ENCODE peak calls at places on chromosomes 5 and 9, in ten cellular contexts. Z is neural progenitor cell, K is HL-60, E is HCT116, T is epithelial cell of esophagus, S is ovary, D is fibroblast of lung, N is choroid plexus epithelial cell, Q is fibroblast of the aortic adventitia, H is brain microvascular endothelial cell. L is an unnamed sample.

GRCh38 chr5:38755171-38755570 is 90.6 kb upstream of the OSMR start:
- DNase-seq in Z (no peak), K (no peak), E (no peak), T (peak; percentile 3), S (no peak), D (peak; percentile 58), N (peak; percentile 62), Q (peak; percentile 78), H (peak; percentile 72), L (no peak)

GRCh38 chr5:115774684-115775083 is 41.8 kb downstream of the CDO1 start:
- DNase-seq in Z (no peak), K (no peak), E (no peak), T (no peak), S (no peak), D (no peak), N (no peak), Q (peak; percentile 30), H (no peak), L (no peak)

GRCh38 chr9:95143591-95144561 is 173.6 kb downstream of the FANCC start:
- DNase-seq in Z (no peak), K (no peak), E (no peak), T (no peak), S (peak; percentile 77), D (peak; percentile 100), N (peak; percentile 81), Q (peak; percentile 88), H (no peak), L (no peak)

GRCh38 chr5:44532981-44533380 is 143.8 kb upstream of the FGF10 start:
- DNase-seq in Z (no peak), K (no peak), E (no peak), T (no peak), S (no peak), D (peak; percentile 57), N (no peak), Q (no peak), H (no peak), L (no peak)

GRCh38 chr5:41432481-41433253 is 77.7 kb downstream of the PLCXD3 start:
- DNase-seq in Z (no peak), K (no peak), E (no peak), T (no peak), S (no peak), D (no peak), N (no peak), Q (no peak), H (no peak), L (no peak)

GRCh38 chr5:6553986-6554385 is 78.9 kb downstream of the NSUN2 start:
- DNase-seq in Z (no peak), K (no peak), E (no peak), T (no peak), S (no peak), D (no peak), N (no peak), Q (no peak), H (no peak), L (no peak)

GRCh38 chr5:117788596-117788995 is 1199.8 kb downstream of the DTWD2 start:
- DNase-seq in Z (no peak), K (no peak), E (peak; percentile 8), T (no peak), S (no peak), D (peak; percentile 0), N (peak; percentile 9), Q (no peak), H (no peak), L (no peak)

GRCh38 chr5:71922584-71923106 is 184.6 kb upstream of the MAP1B start:
- DNase-seq in Z (no peak), K (no peak), E (peak; percentile 85), T (peak; percentile 96), S (no peak), D (no peak), N (peak; percentile 91), Q (peak; percentile 96), H (peak; percentile 88), L (no peak)

DNA sequence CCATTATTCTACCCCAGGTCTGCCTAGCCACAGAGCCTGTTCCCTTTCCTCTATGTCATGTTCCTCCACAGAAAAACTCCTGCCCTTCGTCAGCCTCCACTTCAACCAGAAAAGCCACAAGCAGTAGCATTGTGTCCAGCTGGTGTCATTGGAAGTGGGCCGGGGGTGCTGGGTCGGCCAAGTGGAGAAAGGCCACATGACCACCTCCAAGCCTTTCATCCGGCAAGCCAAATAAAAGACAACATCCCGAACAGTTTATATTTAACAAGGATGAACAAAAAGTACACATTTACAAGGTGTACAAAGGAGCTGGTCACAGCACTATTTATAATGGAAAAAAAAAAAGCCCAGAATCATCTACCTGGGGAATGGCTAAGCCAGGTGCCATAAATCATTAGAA is 16.1 kb upstream of the SPOCK1 start:
- DNase-seq in Z (no peak), K (no peak), E (no peak), T (no peak), S (no peak), D (no peak), N (no peak), Q (no peak), H (no peak), L (no peak)
- H3K4me3 ChIP-seq in Z (no peak overlapping the region), K (no peak overlapping the region), E (no peak overlapping the region), T (no peak overlapping the region), S (no peak overlapping the region), D (no peak overlapping the region), N (no peak overlapping the region), Q (no peak overlapping the region), H (no peak overlapping the region), L (no peak overlapping the region)

GRCh38 chr5:149264432-149265069 is 7.1 kb upstream of the AFAP1L1 start:
- DNase-seq in Z (peak; percentile 67), K (no peak), E (peak; percentile 51), T (peak; percentile 81), S (no peak), D (no peak), N (no peak), Q (no peak), H (no peak), L (peak; percentile 13)

GRCh38 chr5:149262315-149262714 is 9.3 kb upstream of the AFAP1L1 start:
- DNase-seq in Z (no peak), K (no peak), E (no peak), T (peak; percentile 55), S (no peak), D (no peak), N (no peak), Q (no peak), H (no peak), L (no peak)

GRCh38 chr5:149267241-149267973 is 4.3 kb upstream of the AFAP1L1 start:
- DNase-seq in Z (no peak), K (no peak), E (no peak), T (peak; percentile 43), S (no peak), D (no peak), N (no peak), Q (no peak), H (no peak), L (no peak)

GRCh38 chr5:149268928-149269557 is 2.6 kb upstream of the AFAP1L1 start:
- DNase-seq in Z (peak; percentile 82), K (no peak), E (peak; percentile 55), T (peak; percentile 56), S (no peak), D (peak; percentile 81), N (peak; percentile 73), Q (peak; percentile 74), H (no peak), L (no peak)

GRCh38 chr5:149265559-149265958 is 6.1 kb upstream of the AFAP1L1 start:
- DNase-seq in Z (no peak), K (peak; percentile 8), E (no peak), T (peak; percentile 62), S (no peak), D (peak; percentile 64), N (peak; percentile 78), Q (peak; percentile 57), H (peak; percentile 38), L (no peak)
- TF ChIP-seq CTCF in Z (no peak), K (peak; percentile 0), E (no peak), T (peak; percentile 43), S (no peak), D (peak; percentile 58), N (peak; percentile 69), Q (peak; percentile 48), H (peak; percentile 73), L (no peak)

GRCh38 chr9:38213591-38213990 is 144.6 kb upstream of the SHB start:
- DNase-seq in Z (no peak), K (no peak), E (no peak), T (no peak), S (no peak), D (no peak), N (no peak), Q (no peak), H (no peak), L (no peak)
- H3K4me3 ChIP-seq in Z (no peak overlapping the region), K (no peak overlapping the region), E (no peak overlapping the region), T (no peak overlapping the region), S (no peak overlapping the region), D (no peak overlapping the region), N (no peak overlapping the region), Q (no peak overlapping the region), H (no peak overlapping the region), L (no peak overlapping the region)

GRCh38 chr9:1051286-1052118 is 1.3 kb downstream of the DMRT2 start:
- DNase-seq in Z (peak; percentile 67), K (peak; percentile 20), E (no peak), T (peak; percentile 60), S (no peak), D (no peak), N (no peak), Q (no peak), H (no peak), L (no peak)

GRCh38 chr9:1052908-1053590 is 2.9 kb downstream of the DMRT2 start:
- DNase-seq in Z (no peak), K (no peak), E (no peak), T (no peak), S (no peak), D (no peak), N (no peak), Q (no peak), H (no peak), L (no peak)

GRCh38 chr9:1050125-1050895 is at the start of gene DMRT2:
- DNase-seq in Z (no peak), K (no peak), E (peak; percentile 0), T (peak; percentile 97), S (peak; percentile 53), D (peak; percentile 25), N (peak; percentile 18), Q (peak; percentile 61), H (peak; percentile 12), L (no peak)

GRCh38 chr9:1053848-1054365 is 3.8 kb downstream of the DMRT2 start:
- DNase-seq in Z (no peak), K (no peak), E (no peak), T (no peak), S (no peak), D (no peak), N (no peak), Q (no peak), H (no peak), L (no peak)

DNA sequence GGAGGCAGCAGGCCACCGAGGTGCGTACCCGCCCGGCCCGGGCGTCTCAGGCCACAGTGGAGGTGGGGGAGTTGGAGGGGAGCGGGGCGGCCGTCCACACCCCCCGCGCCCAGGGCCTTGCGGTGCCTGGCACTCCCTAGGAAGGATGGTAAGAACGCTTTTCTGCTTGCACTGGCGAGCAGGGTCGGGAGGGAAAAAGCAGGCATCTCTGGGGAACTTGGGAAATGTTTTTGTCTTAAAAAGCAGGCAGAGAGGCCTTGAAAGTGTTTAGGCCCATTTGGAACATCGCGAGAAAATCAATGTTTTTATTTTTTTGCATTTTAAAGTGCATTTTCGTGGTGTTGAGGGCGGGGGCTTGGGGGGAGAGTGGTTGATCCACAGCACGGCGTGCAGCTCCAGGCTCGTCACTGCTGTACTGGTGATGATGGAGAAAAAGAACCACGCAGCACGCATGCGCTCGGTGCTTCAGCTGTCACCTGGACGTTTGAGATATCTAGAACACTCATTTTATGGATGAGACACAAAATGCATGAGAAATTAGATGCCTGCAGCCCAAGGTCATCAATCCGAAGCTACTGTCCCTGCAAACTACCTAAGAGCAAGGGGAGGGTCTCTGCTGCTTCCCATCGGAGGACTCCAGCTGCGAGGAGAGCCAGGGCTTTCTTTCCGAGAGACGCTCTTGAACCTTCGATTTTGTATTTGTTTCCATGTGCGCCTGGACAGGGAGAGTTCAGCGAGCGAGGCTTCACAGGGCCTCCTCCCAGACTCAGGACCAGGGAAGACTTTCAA is 2.2 kb downstream of the DMRT2 start:
- DNase-seq in Z (no peak), K (no peak), E (no peak), T (no peak), S (no peak), D (no peak), N (no peak), Q (no peak), H (no peak), L (no peak)
- TF ChIP-seq CTCF in Z (no peak), K (no peak), E (no peak), T (no peak), S (no peak), D (no peak), N (no peak), Q (no peak), H (no peak), L (no peak)